ENCODE peak calls at places on chromosomes 3 and 15, in seven cellular contexts. K, V, F, N, W, A and Y are unnamed samples.

GRCh38 chr3:161770532-161771386 is 274.2 kb downstream of the OTOL1 start:
- DNase-seq in K (no peak), V (no peak), F (no peak), N (no peak), W (no peak), A (peak; percentile 32), Y (no peak)

GRCh38 chr3:105752791-105753415 is 115.9 kb downstream of the CBLB start:
- DNase-seq in K (no peak), V (peak; percentile 39), F (no peak), N (no peak), W (no peak), A (peak; percentile 77), Y (no peak)

GRCh38 chr3:172079326-172079976 is 40.1 kb downstream of the FNDC3B start:
- DNase-seq in K (no peak), V (no peak), F (no peak), N (no peak), W (no peak), A (no peak), Y (no peak)

GRCh38 chr15:53564647-53565046 is 194.8 kb downstream of the WDR72 start:
- DNase-seq in K (no peak), V (no peak), F (no peak), N (no peak), W (no peak), A (no peak), Y (no peak)

GRCh38 chr3:41705893-41706292 is 256.0 kb downstream of the ULK4 start:
- DNase-seq in K (no peak), V (no peak), F (no peak), N (no peak), W (no peak), A (no peak), Y (no peak)

GRCh38 chr3:20974389-20974788 is 776.6 kb downstream of the ZNF385D start:
- DNase-seq in K (no peak), V (no peak), F (no peak), N (no peak), W (no peak), A (no peak), Y (no peak)

GRCh38 chr3:14885307-14885706 is 62.1 kb upstream of the NR2C2 start:
- DNase-seq in K (no peak), V (no peak), F (no peak), N (no peak), W (no peak), A (no peak), Y (no peak)

GRCh38 chr3:171974986-171975837 is 64.2 kb upstream of the FNDC3B start:
- DNase-seq in K (no peak), V (no peak), F (no peak), N (no peak), W (peak; percentile 24), A (peak; percentile 94), Y (no peak)

GRCh38 chr3:20245781-20246180 is 59.8 kb upstream of the SGO1 start:
- DNase-seq in K (no peak), V (no peak), F (no peak), N (no peak), W (no peak), A (no peak), Y (no peak)

GRCh38 chr3:135995766-135996165 is 30.2 kb downstream of the PPP2R3A start:
- DNase-seq in K (no peak), V (no peak), F (no peak), N (no peak), W (no peak), A (no peak), Y (no peak)

GRCh38 chr3:39142067-39142466 is 11.3 kb downstream of the CSRNP1 start:
- DNase-seq in K (no peak), V (no peak), F (peak; percentile 81), N (no peak), W (no peak), A (no peak), Y (peak; percentile 48)

GRCh38 chr3:63613561-63613960 is 38.9 kb upstream of the SNTN start:
- DNase-seq in K (no peak), V (no peak), F (no peak), N (no peak), W (no peak), A (peak; percentile 27), Y (no peak)

GRCh38 chr3:62284442-62284841 is 88.9 kb downstream of the FEZF2 start:
- DNase-seq in K (no peak), V (no peak), F (no peak), N (no peak), W (no peak), A (no peak), Y (no peak)

GRCh38 chr3:129604942-129605592 is 1.4 kb downstream of the PLXND1 start:
- DNase-seq in K (no peak), V (no peak), F (no peak), N (no peak), W (no peak), A (no peak), Y (no peak)

GRCh38 chr3:13348671-13349396 is 71.3 kb downstream of the NUP210 start:
- DNase-seq in K (no peak), V (no peak), F (no peak), N (no peak), W (no peak), A (no peak), Y (no peak)

GRCh38 chr15:41631880-41632279 is 28.3 kb upstream of the MGA start:
- DNase-seq in K (no peak), V (no peak), F (no peak), N (no peak), W (no peak), A (no peak), Y (no peak)

GRCh38 chr3:154795582-154795981 is 284.5 kb upstream of the MME start:
- DNase-seq in K (no peak), V (no peak), F (no peak), N (no peak), W (no peak), A (peak; percentile 98), Y (no peak)

GRCh38 chr3:159892801-159893200 is 95.8 kb upstream of the IL12A start:
- DNase-seq in K (no peak), V (no peak), F (no peak), N (no peak), W (no peak), A (no peak), Y (no peak)

GRCh38 chr3:46881819-46882376 is 4.4 kb downstream of the PTH1R start:
- DNase-seq in K (no peak), V (no peak), F (no peak), N (no peak), W (no peak), A (no peak), Y (no peak)

GRCh38 chr3:111590096-111590491 is 5.1 kb downstream of the ZBED2 start:
- DNase-seq in K (no peak), V (no peak), F (no peak), N (no peak), W (peak; percentile 47), A (no peak), Y (no peak)

GRCh38 chr3:155424041-155424605 is 130.6 kb upstream of the STRIT1 start:
- DNase-seq in K (no peak), V (no peak), F (no peak), N (no peak), W (no peak), A (no peak), Y (no peak)

GRCh38 chr3:32281570-32282106 is 43.2 kb downstream of the CMTM8 start:
- DNase-seq in K (no peak), V (no peak), F (no peak), N (no peak), W (no peak), A (no peak), Y (no peak)

GRCh38 chr3:100496711-100497261 is 4.4 kb downstream of the TMEM45A start:
- DNase-seq in K (no peak), V (no peak), F (no peak), N (no peak), W (peak; percentile 58), A (peak; percentile 82), Y (no peak)

GRCh38 chr3:157502916-157503620 is at the start of gene VEPH1:
- DNase-seq in K (no peak), V (no peak), F (peak; percentile 39), N (no peak), W (peak; percentile 89), A (peak; percentile 69), Y (no peak)

GRCh38 chr3:16665282-16665741 is 60.1 kb upstream of the DAZL start:
- DNase-seq in K (no peak), V (no peak), F (peak; percentile 64), N (no peak), W (no peak), A (no peak), Y (no peak)

GRCh38 chr15:28944696-28945300 is 59.0 kb downstream of the APBA2 start:
- DNase-seq in K (no peak), V (no peak), F (no peak), N (no peak), W (no peak), A (no peak), Y (no peak)

GRCh38 chr3:72273615-72274014 is 488.7 kb upstream of the PROK2 start:
- DNase-seq in K (no peak), V (no peak), F (no peak), N (no peak), W (peak; percentile 49), A (peak; percentile 95), Y (no peak)

GRCh38 chr3:17891139-17891850 is 148.9 kb upstream of the TBC1D5 start:
- DNase-seq in K (no peak), V (no peak), F (no peak), N (no peak), W (no peak), A (peak; percentile 6), Y (no peak)

GRCh38 chr3:79027593-79027992 is 740.2 kb downstream of the ROBO1 start:
- DNase-seq in K (no peak), V (no peak), F (no peak), N (no peak), W (no peak), A (no peak), Y (no peak)

GRCh38 chr3:45773044-45773443 is 23.3 kb downstream of the SLC6A20 start:
- DNase-seq in K (no peak), V (no peak), F (peak; percentile 51), N (no peak), W (no peak), A (no peak), Y (peak; percentile 22)

GRCh38 chr15:79981861-79982455 is 11.0 kb upstream of the BCL2A1 start:
- DNase-seq in K (no peak), V (no peak), F (no peak), N (no peak), W (no peak), A (no peak), Y (peak; percentile 45)

GRCh38 chr3:189214651-189215050 is 42.9 kb downstream of the TPRG1 start:
- DNase-seq in K (no peak), V (no peak), F (no peak), N (no peak), W (no peak), A (no peak), Y (no peak)